ENCODE peak calls at places on chromosomes 7 and 10, in seven cellular contexts. P is body of pancreas, B is brain microvascular endothelial cell, U is HFF-Myc, C is fibroblast of pulmonary artery, V is Peyer's patch, L is OCI-LY7. K is an unnamed sample.

GRCh38 chr7:151759591-151760042 is 117.3 kb downstream of the PRKAG2 start:
- DNase-seq in P (peak), B (peak), U (peak), C (peak), V (peak), L (peak), K (peak)

GRCh38 chr7:22333680-22334141 is 23.2 kb downstream of the RAPGEF5 start:
- DNase-seq in P (peak), B (no peak), U (no peak), C (no peak), V (no peak), L (no peak), K (no peak)

GRCh38 chr7:44959956-44960640 is 18.7 kb downstream of the MYO1G start:
- DNase-seq in P (no peak), B (no peak), U (no peak), C (no peak), V (no peak), L (no peak), K (no peak)

GRCh38 chr7:46566375-46566774 is 645.3 kb upstream of the IGFBP3 start:
- DNase-seq in P (no peak), B (no peak), U (no peak), C (no peak), V (no peak), L (no peak), K (no peak)

GRCh38 chr7:139777304-139777890 is 401 bp downstream of the HIPK2 start:
- DNase-seq in P (peak), B (no peak), U (no peak), C (no peak), V (peak), L (peak), K (peak)

GRCh38 chr7:128841961-128842673 is 11.9 kb downstream of the FLNC start:
- DNase-seq in P (peak), B (peak), U (no peak), C (peak), V (peak), L (peak), K (no peak)

GRCh38 chr7:200290-200689 is 7.9 kb downstream of the FAM20C start:
- DNase-seq in P (no peak), B (no peak), U (no peak), C (no peak), V (no peak), L (no peak), K (no peak)

GRCh38 chr7:132112632-132113031 is 463.6 kb downstream of the PLXNA4 start:
- DNase-seq in P (no peak), B (no peak), U (no peak), C (no peak), V (no peak), L (no peak), K (no peak)

GRCh38 chr7:142172932-142173331 is 61.4 kb downstream of the MGAM2 start:
- DNase-seq in P (no peak), B (no peak), U (no peak), C (no peak), V (no peak), L (no peak), K (no peak)

GRCh38 chr7:81924494-81924893 is 154.6 kb upstream of the HGF start:
- DNase-seq in P (no peak), B (no peak), U (no peak), C (no peak), V (no peak), L (no peak), K (no peak)

GRCh38 chr7:435518-436366 is 83.9 kb downstream of the PDGFA start:
- DNase-seq in P (no peak), B (no peak), U (no peak), C (no peak), V (peak), L (no peak), K (no peak)

GRCh38 chr7:157824011-157824818 is 487.4 kb downstream of the DNAJB6 start:
- DNase-seq in P (no peak), B (no peak), U (no peak), C (no peak), V (no peak), L (no peak), K (no peak)

GRCh38 chr10:35231646-35232045 is 104.7 kb upstream of the CCNY start:
- DNase-seq in P (no peak), B (no peak), U (no peak), C (no peak), V (no peak), L (no peak), K (no peak)

GRCh38 chr7:101179117-101179779 is 845 bp downstream of the NAT16 start:
- DNase-seq in P (no peak), B (no peak), U (no peak), C (no peak), V (no peak), L (no peak), K (no peak)

GRCh38 chr10:6406220-6407033 is 173.6 kb downstream of the PRKCQ start:
- DNase-seq in P (no peak), B (peak), U (no peak), C (peak), V (no peak), L (peak), K (peak)

GRCh38 chr10:34966440-34966839 is 123.7 kb downstream of the CUL2 start:
- DNase-seq in P (no peak), B (no peak), U (no peak), C (peak), V (no peak), L (no peak), K (no peak)

GRCh38 chr10:80186364-80187012 is 18.8 kb downstream of the ANXA11 start:
- DNase-seq in P (peak), B (no peak), U (no peak), C (no peak), V (no peak), L (peak), K (no peak)

GRCh38 chr7:105776068-105776790 is 100.2 kb downstream of the ATXN7L1 start:
- DNase-seq in P (peak), B (peak), U (peak), C (peak), V (peak), L (no peak), K (peak)

GRCh38 chr7:47128719-47129118 is 453.2 kb downstream of the TNS3 start:
- DNase-seq in P (no peak), B (no peak), U (no peak), C (no peak), V (no peak), L (no peak), K (peak)

GRCh38 chr7:129724796-129725195 is 113.3 kb downstream of the NRF1 start:
- DNase-seq in P (no peak), B (no peak), U (no peak), C (no peak), V (no peak), L (no peak), K (no peak)

GRCh38 chr10:46296629-46297275 is 10.0 kb downstream of the ANTXRL start:
- DNase-seq in P (no peak), B (no peak), U (no peak), C (no peak), V (peak), L (no peak), K (no peak)

GRCh38 chr10:66455304-66455703 is 470.5 kb upstream of the LRRTM3 start:
- DNase-seq in P (no peak), B (peak), U (no peak), C (no peak), V (no peak), L (no peak), K (no peak)

GRCh38 chr7:99408347-99409191 is at the start of the genes BUD31 and PDAP1:
- DNase-seq in P (peak), B (peak), U (peak), C (peak), V (peak), L (peak), K (peak)

GRCh38 chr7:81641873-81642272 is 128.0 kb downstream of the HGF start:
- DNase-seq in P (no peak), B (no peak), U (no peak), C (no peak), V (no peak), L (no peak), K (no peak)

GRCh38 chr7:94303736-94304135 is 91.0 kb upstream of the COL1A2 start:
- DNase-seq in P (no peak), B (peak), U (no peak), C (peak), V (no peak), L (no peak), K (peak)

GRCh38 chr7:55342216-55342871 is 22.8 kb upstream of the LANCL2 start:
- DNase-seq in P (no peak), B (no peak), U (no peak), C (no peak), V (no peak), L (no peak), K (no peak)

GRCh38 chr7:151087247-151088018 is 1.2 kb downstream of the AGAP3 start:
- DNase-seq in P (peak), B (no peak), U (no peak), C (peak), V (peak), L (no peak), K (peak)

GRCh38 chr10:132518572-132519381 is 18.8 kb upstream of the INPP5A start:
- DNase-seq in P (peak), B (no peak), U (no peak), C (no peak), V (peak), L (no peak), K (peak)

GRCh38 chr10:117597216-117597615 is 54.7 kb downstream of the EMX2 start:
- DNase-seq in P (no peak), B (no peak), U (no peak), C (no peak), V (no peak), L (no peak), K (peak)

GRCh38 chr7:158140538-158141220 is 446.9 kb downstream of the PTPRN2 start:
- DNase-seq in P (no peak), B (no peak), U (no peak), C (no peak), V (no peak), L (no peak), K (no peak)

GRCh38 chr10:74987339-74988054 is 124.0 kb upstream of the SAMD8 start:
- DNase-seq in P (no peak), B (no peak), U (no peak), C (peak), V (no peak), L (no peak), K (peak)

GRCh38 chr10:74981831-74982633 is 129.4 kb upstream of the SAMD8 start:
- DNase-seq in P (peak), B (no peak), U (no peak), C (no peak), V (no peak), L (no peak), K (no peak)

GRCh38 chr10:74983383-74983782 is 128.1 kb upstream of the SAMD8 start:
- DNase-seq in P (peak), B (no peak), U (no peak), C (peak), V (no peak), L (no peak), K (no peak)

GRCh38 chr10:74977913-74978847 is 133.3 kb upstream of the SAMD8 start:
- DNase-seq in P (no peak), B (no peak), U (no peak), C (no peak), V (no peak), L (peak), K (no peak)

DNA sequence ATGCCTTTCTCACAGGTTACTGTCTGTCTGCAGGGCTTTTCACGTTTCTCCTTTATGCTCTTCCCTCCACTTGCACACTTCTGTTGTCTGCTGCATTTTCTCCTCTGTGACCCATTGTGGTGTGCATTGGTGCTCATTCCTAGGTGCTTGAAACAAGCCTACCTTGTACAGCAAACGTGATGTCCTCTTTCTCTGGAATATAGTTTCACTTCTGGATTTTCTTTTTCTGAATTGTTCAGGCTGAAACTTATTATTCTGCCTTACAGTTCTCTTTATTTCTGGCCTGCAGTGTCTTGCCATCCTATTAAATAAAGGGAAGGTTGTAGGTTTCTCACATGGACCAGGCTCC is 128.8 kb upstream of the SAMD8 start:
- DNase-seq in P (no peak), B (no peak), U (no peak), C (no peak), V (no peak), L (no peak), K (no peak)
- TF ChIP-seq CTCF in P (no peak), B (no peak), U (no peak), C (no peak), V (no peak), L (peak), K (no peak)

GRCh38 chr10:114384181-114384580 is 20.1 kb downstream of the AFAP1L2 start:
- DNase-seq in P (no peak), B (no peak), U (no peak), C (no peak), V (no peak), L (no peak), K (no peak)

GRCh38 chr10:114388275-114388674 is 16.0 kb downstream of the AFAP1L2 start:
- DNase-seq in P (no peak), B (no peak), U (no peak), C (no peak), V (no peak), L (no peak), K (no peak)

GRCh38 chr10:114387784-114388183 is 16.5 kb downstream of the AFAP1L2 start:
- DNase-seq in P (no peak), B (no peak), U (no peak), C (no peak), V (no peak), L (no peak), K (no peak)

GRCh38 chr10:114384601-114385000 is 19.7 kb downstream of the AFAP1L2 start:
- DNase-seq in P (no peak), B (no peak), U (no peak), C (no peak), V (no peak), L (no peak), K (no peak)

DNA sequence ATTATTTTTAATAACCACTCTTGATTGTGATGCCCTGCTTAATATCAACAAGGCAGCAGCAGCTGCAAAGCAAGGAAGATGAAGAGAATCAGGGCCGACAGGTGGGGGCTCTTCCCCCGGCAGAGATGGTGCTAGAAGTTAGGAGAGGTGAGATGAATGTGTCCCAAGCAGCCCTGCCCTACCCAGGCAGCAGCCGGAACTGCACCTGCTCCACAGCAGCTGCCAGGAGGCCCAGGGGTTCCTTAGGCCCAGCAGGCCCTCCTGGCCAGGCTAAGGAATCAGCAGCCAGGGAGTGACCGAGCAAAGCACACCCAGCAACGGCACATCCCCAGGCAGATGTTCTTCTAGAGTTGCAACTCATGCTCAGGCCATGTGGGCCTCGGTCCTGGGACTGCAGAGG is 17.9 kb downstream of the AFAP1L2 start:
- DNase-seq in P (no peak), B (no peak), U (no peak), C (no peak), V (no peak), L (peak), K (no peak)
- TF ChIP-seq CTCF in P (no peak), B (no peak), U (no peak), C (no peak), V (no peak), L (peak), K (no peak)

GRCh38 chr7:43929529-43930457 is 3.6 kb downstream of the UBE2D4 start:
- DNase-seq in P (no peak), B (no peak), U (no peak), C (no peak), V (no peak), L (no peak), K (no peak)

GRCh38 chr7:43927810-43928209 is 1.6 kb downstream of the UBE2D4 start:
- DNase-seq in P (no peak), B (no peak), U (no peak), C (no peak), V (no peak), L (no peak), K (no peak)

GRCh38 chr7:43921423-43921822 is 4.8 kb upstream of the UBE2D4 start:
- DNase-seq in P (peak), B (no peak), U (no peak), C (no peak), V (peak), L (no peak), K (no peak)

GRCh38 chr7:43922726-43923125 is 3.5 kb upstream of the UBE2D4 start:
- DNase-seq in P (no peak), B (no peak), U (no peak), C (no peak), V (peak), L (no peak), K (no peak)

DNA sequence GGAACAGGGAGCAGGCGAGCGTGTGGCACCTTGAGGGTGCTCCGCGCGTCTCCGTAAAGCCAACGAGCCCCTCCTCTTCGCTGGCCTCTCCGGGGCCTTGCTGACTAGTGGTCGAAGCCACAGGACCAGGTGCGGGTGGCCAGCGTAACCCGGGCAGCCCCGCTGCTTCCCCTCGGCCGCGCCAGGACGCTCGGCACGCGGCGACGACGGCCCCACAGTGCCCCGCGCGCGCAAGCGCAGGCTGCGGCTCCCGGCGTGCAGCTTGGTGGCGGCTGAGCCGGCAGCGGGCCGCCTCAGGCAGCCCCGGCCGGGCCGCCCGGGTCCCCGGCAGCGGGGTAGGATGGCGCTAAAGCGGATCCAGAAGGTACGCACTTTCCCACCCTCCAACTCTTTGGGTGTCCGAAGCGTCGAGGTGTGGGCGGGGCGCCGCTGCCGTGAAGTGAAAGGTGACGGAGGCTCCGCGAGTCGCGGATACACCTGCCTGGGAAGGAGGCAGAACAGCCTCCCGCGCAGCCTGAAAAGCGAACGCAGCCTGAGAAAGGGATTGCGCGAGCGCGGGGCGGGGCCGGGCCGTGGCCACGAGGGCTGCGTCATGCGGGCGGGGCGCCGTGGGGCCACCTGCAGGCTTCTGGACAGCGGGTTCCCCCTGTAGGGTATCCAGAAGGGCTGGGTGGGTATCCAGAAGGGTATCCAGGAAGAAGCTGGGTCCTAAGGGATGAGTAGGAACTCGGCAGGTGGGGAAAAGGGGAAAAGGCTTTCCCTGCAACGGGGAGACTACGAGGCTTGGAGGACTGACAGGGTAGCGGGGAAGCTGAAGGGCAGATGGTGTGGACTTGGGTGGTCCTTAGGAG is at the start of gene UBE2D4:
- DNase-seq in P (peak), B (peak), U (no peak), C (peak), V (peak), L (peak), K (peak)
- TF ChIP-seq CTCF in P (no peak), B (peak), U (no peak), C (no peak), V (no peak), L (no peak), K (no peak)

GRCh38 chr10:86365346-86366032 is 1.1 kb downstream of the GRID1 start:
- DNase-seq in P (no peak), B (no peak), U (no peak), C (no peak), V (peak), L (no peak), K (no peak)

GRCh38 chr10:86366902-86367338 is 325 bp upstream of the GRID1 start:
- DNase-seq in P (no peak), B (no peak), U (no peak), C (no peak), V (no peak), L (no peak), K (no peak)

GRCh38 chr10:86367339-86367951 is 850 bp upstream of the GRID1 start:
- DNase-seq in P (peak), B (no peak), U (no peak), C (no peak), V (peak), L (no peak), K (peak)

GRCh38 chr10:86364551-86365345 is 1.8 kb downstream of the GRID1 start:
- DNase-seq in P (no peak), B (no peak), U (no peak), C (no peak), V (peak), L (no peak), K (no peak)

DNA sequence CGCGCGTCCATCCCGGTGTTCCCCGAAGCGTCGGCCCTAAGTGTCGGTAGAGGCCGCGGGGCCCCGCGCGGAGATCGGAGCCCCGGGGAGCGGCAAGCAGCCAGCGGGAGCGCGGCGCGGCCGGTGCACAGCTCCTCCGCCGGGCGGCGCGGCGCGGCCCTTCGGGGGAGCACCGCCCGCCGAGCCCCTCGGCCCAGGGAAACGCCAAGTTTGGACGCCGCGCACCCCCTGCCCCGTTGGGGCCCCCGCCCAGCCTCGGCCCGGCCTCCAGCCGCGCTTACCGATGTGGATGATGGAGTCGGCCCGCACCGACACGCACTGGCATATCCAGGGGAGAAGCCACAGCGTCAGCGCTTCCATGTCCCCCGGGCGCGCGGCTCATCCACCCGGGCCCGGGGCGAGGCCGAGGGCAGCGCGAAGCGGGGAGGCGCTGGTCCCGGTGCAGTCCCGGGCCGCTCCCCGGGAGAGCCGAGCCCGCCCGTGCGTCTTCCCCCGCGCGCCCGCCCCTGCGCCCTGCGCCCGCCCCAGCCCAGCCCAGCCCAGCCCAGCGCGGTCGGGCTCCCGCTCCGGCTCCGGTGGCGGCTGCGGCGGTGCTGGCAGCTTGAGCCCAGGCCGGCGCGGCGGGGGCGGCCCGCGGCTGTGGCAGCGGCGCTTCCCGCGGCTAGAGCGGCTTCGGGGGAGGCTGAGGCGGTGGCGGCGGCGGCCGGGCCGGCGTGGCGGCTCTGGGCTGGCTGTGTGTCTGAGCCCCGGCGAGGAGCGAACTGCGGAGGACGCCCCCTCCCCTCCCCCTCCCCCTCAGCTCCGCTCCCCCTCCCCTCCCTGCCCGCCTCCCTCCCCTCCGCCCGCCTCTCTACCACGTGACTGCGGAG is at the start of gene GRID1:
- DNase-seq in P (peak), B (no peak), U (no peak), C (no peak), V (peak), L (peak), K (no peak)
- TF ChIP-seq CTCF in P (no peak), B (no peak), U (no peak), C (no peak), V (no peak), L (peak), K (no peak)

K was measured in fibroblast of villous mesenchyme.